ENCODE peak calls at places on chromosomes 2 and 18, in five cellular contexts. C is K562, B is A549, V is GM12878, L is HepG2. G is an unnamed sample.

GRCh38 chr2:59000796-59001195 is 759.7 kb upstream of the FANCL start:
- DNase-seq in B (no peak), V (no peak), L (no peak), C (no peak), G (no peak)

GRCh38 chr2:241036397-241036963 is 38.1 kb downstream of the SNED1 start:
- DNase-seq in V (peak), C (peak), L (peak), B (no peak), G (peak)

GRCh38 chr2:109457811-109458210 is 156.0 kb downstream of the SEPTIN10 start:
- DNase-seq in L (no peak), B (no peak), V (no peak), C (no peak), G (no peak)

GRCh38 chr18:69567813-69568488 is 167.3 kb downstream of the DOK6 start:
- DNase-seq in L (peak), V (no peak), C (no peak), B (peak), G (no peak)

GRCh38 chr2:240820607-240821428 is 799 bp upstream of the KIF1A start:
- DNase-seq in C (no peak), V (no peak), L (no peak), B (peak), G (peak)

GRCh38 chr2:195477248-195477995 is 179.6 kb upstream of the SLC39A10 start:
- DNase-seq in V (no peak), B (no peak), L (no peak), C (no peak), G (no peak)

GRCh38 chr2:235936493-235936892 is 231.7 kb downstream of the GBX2 start:
- DNase-seq in C (peak), B (peak), L (peak), V (no peak), G (peak)

GRCh38 chr2:206392118-206392517 is 51.2 kb upstream of the ADAM23 start:
- DNase-seq in C (peak), V (no peak), L (peak), B (peak), G (peak)

GRCh38 chr2:13545320-13545719 is 828.6 kb downstream of the TRIB2 start:
- DNase-seq in C (no peak), L (no peak), V (no peak), B (no peak), G (no peak)

GRCh38 chr2:199223791-199224190 is 233.9 kb downstream of the SATB2 start:
- DNase-seq in C (no peak), V (no peak), L (peak), B (peak), G (no peak)

GRCh38 chr2:46050027-46050426 is 247.2 kb upstream of the EPAS1 start:
- DNase-seq in B (no peak), C (no peak), V (no peak), L (no peak), G (no peak)

GRCh38 chr2:32564417-32565035 is 63.3 kb upstream of the TTC27 start:
- DNase-seq in B (no peak), C (no peak), V (no peak), L (no peak), G (no peak)

GRCh38 chr2:99615247-99615771 is 125.5 kb upstream of the REV1 start:
- DNase-seq in C (no peak), V (no peak), L (peak), B (peak), G (peak)

GRCh38 chr18:8314123-8314522 is 295.1 kb upstream of the RAB12 start:
- DNase-seq in V (no peak), L (no peak), C (peak), B (no peak), G (no peak)

GRCh38 chr18:8322486-8322885 is 286.8 kb upstream of the RAB12 start:
- DNase-seq in L (no peak), V (no peak), C (no peak), B (no peak), G (no peak)

GRCh38 chr18:8324343-8325065 is 284.7 kb upstream of the RAB12 start:
- DNase-seq in V (no peak), C (no peak), L (no peak), B (no peak), G (no peak)

DNA sequence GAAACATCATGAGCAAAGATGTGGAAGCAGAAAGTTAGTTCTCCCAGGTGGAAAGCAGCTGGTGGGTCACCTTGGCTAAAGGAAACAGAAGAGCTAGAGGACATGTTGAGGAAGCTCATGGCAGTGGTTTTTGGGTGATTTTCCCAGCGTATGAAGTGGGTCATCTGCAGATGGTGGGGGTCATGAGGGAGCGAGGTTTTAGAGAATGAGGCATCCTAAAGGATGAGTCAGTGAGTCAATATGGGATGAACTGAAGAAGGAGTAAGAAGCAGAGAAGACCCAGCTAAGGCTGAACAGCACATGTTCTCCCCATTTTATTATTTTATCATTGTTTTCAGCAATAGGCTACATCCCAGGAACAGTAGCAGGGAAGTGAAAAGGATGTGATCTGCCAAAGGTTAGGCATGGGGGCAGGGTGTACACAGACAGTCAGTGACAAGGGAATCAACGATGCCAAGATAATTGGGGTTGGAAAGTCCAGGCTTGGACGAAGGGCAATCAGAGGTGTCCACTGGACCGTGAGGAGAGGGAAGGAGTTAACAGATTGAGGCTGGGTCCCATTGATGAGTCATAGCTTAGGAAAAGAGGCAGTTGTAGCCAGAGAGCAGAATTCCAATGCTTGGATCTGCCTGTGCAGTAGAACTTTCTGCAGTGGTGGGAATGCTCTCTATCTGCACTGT is 289.3 kb upstream of the RAB12 start:
- DNase-seq in V (no peak), B (no peak), L (no peak), C (no peak), G (no peak)
- TF ChIP-seq MAX in V (no peak), B (no peak), L (no peak), C (no peak), G (no peak)

GRCh38 chr2:191614759-191615158 is 63.2 kb upstream of the NABP1 start:
- DNase-seq in L (no peak), C (no peak), B (no peak), V (no peak), G (no peak)
- TF ChIP-seq ESRRA in L (no peak), C (no peak), B (no peak), V (no peak), G (no peak)

DNA sequence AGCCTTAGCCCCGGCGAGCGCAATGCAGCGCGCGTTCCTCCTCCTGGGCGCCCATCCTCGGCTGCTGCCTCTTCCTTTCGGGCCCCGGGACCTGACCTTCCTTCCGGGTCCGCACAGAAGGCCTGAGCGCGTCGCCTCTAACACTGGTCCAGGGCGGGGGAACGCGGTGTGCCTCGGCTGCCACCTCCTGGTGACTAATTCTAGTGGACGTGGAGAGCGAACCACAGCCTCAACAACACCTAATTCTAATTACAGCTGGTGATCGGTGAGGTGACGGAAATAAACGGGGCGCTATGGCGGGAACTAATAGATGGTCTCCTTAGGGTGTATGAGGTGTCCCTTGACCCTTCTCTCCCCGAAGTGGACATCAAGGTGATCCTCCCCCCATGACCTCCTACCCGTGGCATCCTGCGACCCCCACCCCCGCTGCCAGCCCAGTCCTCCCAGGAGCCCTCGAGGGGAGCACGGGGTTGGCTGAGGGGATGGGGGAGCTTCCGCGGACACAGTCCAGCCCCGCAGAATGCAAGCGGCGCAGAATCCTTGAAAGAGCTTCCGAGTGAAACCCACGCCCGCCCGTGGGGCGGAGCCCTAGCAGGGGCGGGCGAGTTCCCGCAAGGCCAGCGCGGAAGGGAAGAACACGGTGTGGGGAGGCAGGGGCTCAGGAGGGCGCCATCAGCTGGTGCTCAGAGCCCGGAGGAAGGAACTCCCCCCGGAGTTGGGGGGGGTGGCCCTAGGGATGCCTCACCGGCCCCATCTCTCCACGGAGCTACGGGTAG is 12.8 kb upstream of the HMSD start:
- DNase-seq in V (peak), C (peak), B (peak), L (peak), G (peak)
- TF ChIP-seq CTCF in V (peak), C (peak), B (peak), L (peak), G (peak)

GRCh38 chr2:171963198-171963597 is 36.6 kb upstream of the METAP1D start:
- DNase-seq in B (no peak), C (no peak), L (no peak), V (no peak), G (no peak)
- TF ChIP-seq MAX in B (no peak), C (no peak), L (no peak), V (no peak), G (no peak)

G was measured in WTC11.